ENCODE peak calls at places on chromosomes 5 and 9, in eight cellular contexts. One of them, this sample, is unnamed.

GRCh38 chr5:128213340-128213739 is 129.8 kb downstream of the SLC12A2 start:
- DNase-seq in CD8-positive, alpha-beta T cell: no peak
- DNase-seq in AG04449: no peak
- DNase-seq in psoas muscle: no peak
- DNase-seq in tibial artery: no peak
- DNase-seq in IMR-90: peak
- DNase-seq in H1: peak
- DNase-seq in GM06990: no peak
- DNase-seq in this sample: peak

GRCh38 chr9:20570086-20570485 is 52.2 kb downstream of the MLLT3 start:
- DNase-seq in CD8-positive, alpha-beta T cell: no peak
- DNase-seq in AG04449: no peak
- DNase-seq in psoas muscle: no peak
- DNase-seq in tibial artery: no peak
- DNase-seq in IMR-90: peak
- DNase-seq in H1: no peak
- DNase-seq in GM06990: no peak
- DNase-seq in this sample: no peak

GRCh38 chr5:178818094-178818493 is 41.7 kb upstream of the ZNF354B start:
- DNase-seq in CD8-positive, alpha-beta T cell: no peak
- DNase-seq in AG04449: no peak
- DNase-seq in psoas muscle: no peak
- DNase-seq in tibial artery: no peak
- DNase-seq in IMR-90: no peak
- DNase-seq in H1: no peak
- DNase-seq in GM06990: peak
- DNase-seq in this sample: no peak

GRCh38 chr5:109862301-109862700 is 172.6 kb downstream of the MAN2A1 start:
- DNase-seq in CD8-positive, alpha-beta T cell: no peak
- DNase-seq in AG04449: no peak
- DNase-seq in psoas muscle: no peak
- DNase-seq in tibial artery: no peak
- DNase-seq in IMR-90: no peak
- DNase-seq in H1: no peak
- DNase-seq in GM06990: no peak
- DNase-seq in this sample: no peak

GRCh38 chr9:80649001-80649420 is 1040.3 kb downstream of the TLE1 start:
- DNase-seq in CD8-positive, alpha-beta T cell: no peak
- DNase-seq in AG04449: peak
- DNase-seq in psoas muscle: peak
- DNase-seq in tibial artery: no peak
- DNase-seq in IMR-90: peak
- DNase-seq in H1: no peak
- DNase-seq in GM06990: no peak
- DNase-seq in this sample: no peak

GRCh38 chr5:150562832-150563231 is 54.9 kb downstream of the NDST1 start:
- DNase-seq in CD8-positive, alpha-beta T cell: no peak
- DNase-seq in AG04449: no peak
- DNase-seq in psoas muscle: no peak
- DNase-seq in tibial artery: no peak
- DNase-seq in IMR-90: peak
- DNase-seq in H1: no peak
- DNase-seq in GM06990: no peak
- DNase-seq in this sample: no peak

GRCh38 chr5:54390015-54390414 is 65.5 kb upstream of the HSPB3 start:
- DNase-seq in CD8-positive, alpha-beta T cell: no peak
- DNase-seq in AG04449: peak
- DNase-seq in psoas muscle: no peak
- DNase-seq in tibial artery: no peak
- DNase-seq in IMR-90: peak
- DNase-seq in H1: no peak
- DNase-seq in GM06990: no peak
- DNase-seq in this sample: no peak

GRCh38 chr5:177609076-177610059 is 9.4 kb downstream of the B4GALT7 start:
- DNase-seq in CD8-positive, alpha-beta T cell: no peak
- DNase-seq in AG04449: no peak
- DNase-seq in psoas muscle: no peak
- DNase-seq in tibial artery: no peak
- DNase-seq in IMR-90: no peak
- DNase-seq in H1: no peak
- DNase-seq in GM06990: no peak
- DNase-seq in this sample: no peak

GRCh38 chr5:180353226-180353962 is at the start of gene GFPT2:
- DNase-seq in CD8-positive, alpha-beta T cell: peak
- DNase-seq in AG04449: no peak
- DNase-seq in psoas muscle: peak
- DNase-seq in tibial artery: peak
- DNase-seq in IMR-90: peak
- DNase-seq in H1: peak
- DNase-seq in GM06990: peak
- DNase-seq in this sample: peak

GRCh38 chr5:134738963-134739661 is 764 bp downstream of the CAMLG start:
- DNase-seq in CD8-positive, alpha-beta T cell: peak
- DNase-seq in AG04449: no peak
- DNase-seq in psoas muscle: no peak
- DNase-seq in tibial artery: no peak
- DNase-seq in IMR-90: peak
- DNase-seq in H1: no peak
- DNase-seq in GM06990: peak
- DNase-seq in this sample: peak

GRCh38 chr5:307794-308579 is 13.5 kb upstream of the AHRR start:
- DNase-seq in CD8-positive, alpha-beta T cell: no peak
- DNase-seq in AG04449: no peak
- DNase-seq in psoas muscle: peak
- DNase-seq in tibial artery: no peak
- DNase-seq in IMR-90: no peak
- DNase-seq in H1: no peak
- DNase-seq in GM06990: no peak
- DNase-seq in this sample: no peak

GRCh38 chr5:310516-310915 is 11.0 kb upstream of the AHRR start:
- DNase-seq in CD8-positive, alpha-beta T cell: no peak
- DNase-seq in AG04449: no peak
- DNase-seq in psoas muscle: no peak
- DNase-seq in tibial artery: no peak
- DNase-seq in IMR-90: no peak
- DNase-seq in H1: no peak
- DNase-seq in GM06990: no peak
- DNase-seq in this sample: no peak

GRCh38 chr5:307306-307705 is 14.2 kb upstream of the AHRR start:
- DNase-seq in CD8-positive, alpha-beta T cell: no peak
- DNase-seq in AG04449: no peak
- DNase-seq in psoas muscle: no peak
- DNase-seq in tibial artery: no peak
- DNase-seq in IMR-90: no peak
- DNase-seq in H1: no peak
- DNase-seq in GM06990: no peak
- DNase-seq in this sample: no peak

GRCh38 chr5:310941-311434 is 10.5 kb upstream of the AHRR start:
- DNase-seq in CD8-positive, alpha-beta T cell: no peak
- DNase-seq in AG04449: no peak
- DNase-seq in psoas muscle: peak
- DNase-seq in tibial artery: no peak
- DNase-seq in IMR-90: peak
- DNase-seq in H1: no peak
- DNase-seq in GM06990: no peak
- DNase-seq in this sample: no peak

GRCh38 chr5:308672-309271 is 12.7 kb upstream of the AHRR start:
- DNase-seq in CD8-positive, alpha-beta T cell: no peak
- DNase-seq in AG04449: no peak
- DNase-seq in psoas muscle: peak
- DNase-seq in tibial artery: no peak
- DNase-seq in IMR-90: peak
- DNase-seq in H1: no peak
- DNase-seq in GM06990: no peak
- DNase-seq in this sample: peak
- TF ChIP-seq CTCF in CD8-positive, alpha-beta T cell: no peak
- TF ChIP-seq CTCF in AG04449: peak
- TF ChIP-seq CTCF in psoas muscle: no peak
- TF ChIP-seq CTCF in tibial artery: no peak
- TF ChIP-seq CTCF in IMR-90: peak
- TF ChIP-seq CTCF in H1: no peak
- TF ChIP-seq CTCF in GM06990: no peak
- TF ChIP-seq CTCF in this sample: no peak

GRCh38 chr9:696332-697090 is 145.0 kb upstream of the DMRT1 start:
- DNase-seq in CD8-positive, alpha-beta T cell: no peak
- DNase-seq in AG04449: no peak
- DNase-seq in psoas muscle: peak
- DNase-seq in tibial artery: peak
- DNase-seq in IMR-90: peak
- DNase-seq in H1: no peak
- DNase-seq in GM06990: no peak
- DNase-seq in this sample: no peak
- TF ChIP-seq CTCF in CD8-positive, alpha-beta T cell: no peak
- TF ChIP-seq CTCF in AG04449: peak
- TF ChIP-seq CTCF in psoas muscle: peak
- TF ChIP-seq CTCF in tibial artery: no peak
- TF ChIP-seq CTCF in IMR-90: peak
- TF ChIP-seq CTCF in H1: no peak
- TF ChIP-seq CTCF in GM06990: no peak
- TF ChIP-seq CTCF in this sample: no peak

DNA sequence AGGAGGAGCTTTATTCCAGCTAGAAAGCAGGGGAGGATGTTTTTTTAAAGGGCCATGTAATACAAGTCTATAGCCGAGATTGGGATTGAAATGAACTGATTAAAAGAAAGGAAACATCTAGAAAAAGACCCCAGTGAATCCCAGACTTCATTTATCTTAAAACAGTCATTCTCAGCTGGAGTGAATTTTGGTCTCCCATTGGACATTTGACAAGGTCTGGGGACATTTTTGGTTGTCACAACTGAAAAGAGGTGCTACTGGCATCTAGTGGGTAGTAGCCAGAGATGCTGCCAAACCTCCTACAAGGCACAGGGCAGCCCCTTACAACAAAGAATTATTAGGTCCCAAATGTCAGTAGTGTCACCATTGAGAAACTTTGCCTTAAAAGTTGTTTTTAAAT is 16.3 kb upstream of the SPINK4 start:
- DNase-seq in CD8-positive, alpha-beta T cell: no peak
- DNase-seq in AG04449: no peak
- DNase-seq in psoas muscle: no peak
- DNase-seq in tibial artery: no peak
- DNase-seq in IMR-90: no peak
- DNase-seq in H1: no peak
- DNase-seq in GM06990: no peak
- DNase-seq in this sample: no peak
- TF ChIP-seq CTCF in CD8-positive, alpha-beta T cell: no peak
- TF ChIP-seq CTCF in AG04449: no peak
- TF ChIP-seq CTCF in psoas muscle: no peak
- TF ChIP-seq CTCF in tibial artery: no peak
- TF ChIP-seq CTCF in IMR-90: peak
- TF ChIP-seq CTCF in H1: peak
- TF ChIP-seq CTCF in GM06990: peak
- TF ChIP-seq CTCF in this sample: no peak

DNA sequence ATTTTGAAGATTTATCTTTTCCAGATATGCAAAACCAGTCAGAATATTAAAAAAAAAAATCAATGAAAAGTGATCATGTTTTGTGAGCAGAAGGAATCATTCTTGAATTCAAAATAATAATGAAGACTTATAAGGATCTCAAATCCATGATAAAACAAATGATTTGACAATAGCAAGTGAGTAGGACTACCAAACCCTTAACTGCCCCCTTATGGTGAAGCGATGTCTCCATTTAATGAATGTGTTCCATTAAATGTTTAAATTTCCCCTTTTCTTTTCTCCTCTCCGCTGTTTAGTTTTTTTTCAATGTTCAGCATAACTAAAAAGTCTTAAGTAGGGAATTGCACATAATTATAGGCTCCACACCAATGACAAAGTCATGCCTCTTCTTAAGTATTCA is 12.2 kb upstream of the MARCHF3 start:
- DNase-seq in CD8-positive, alpha-beta T cell: no peak
- DNase-seq in AG04449: no peak
- DNase-seq in psoas muscle: no peak
- DNase-seq in tibial artery: no peak
- DNase-seq in IMR-90: peak
- DNase-seq in H1: no peak
- DNase-seq in GM06990: no peak
- DNase-seq in this sample: no peak
- TF ChIP-seq CTCF in CD8-positive, alpha-beta T cell: no peak
- TF ChIP-seq CTCF in AG04449: no peak
- TF ChIP-seq CTCF in psoas muscle: peak
- TF ChIP-seq CTCF in tibial artery: peak
- TF ChIP-seq CTCF in IMR-90: peak
- TF ChIP-seq CTCF in H1: peak
- TF ChIP-seq CTCF in GM06990: peak
- TF ChIP-seq CTCF in this sample: no peak

GRCh38 chr9:38363589-38363925 is 28.9 kb upstream of the ALDH1B1 start:
- DNase-seq in CD8-positive, alpha-beta T cell: no peak
- DNase-seq in AG04449: no peak
- DNase-seq in psoas muscle: no peak
- DNase-seq in tibial artery: no peak
- DNase-seq in IMR-90: no peak
- DNase-seq in H1: no peak
- DNase-seq in GM06990: no peak
- DNase-seq in this sample: no peak

GRCh38 chr9:38360880-38361836 is 31.3 kb upstream of the ALDH1B1 start:
- DNase-seq in CD8-positive, alpha-beta T cell: no peak
- DNase-seq in AG04449: no peak
- DNase-seq in psoas muscle: no peak
- DNase-seq in tibial artery: peak
- DNase-seq in IMR-90: no peak
- DNase-seq in H1: no peak
- DNase-seq in GM06990: no peak
- DNase-seq in this sample: no peak

GRCh38 chr9:38359689-38360385 is 32.7 kb upstream of the ALDH1B1 start:
- DNase-seq in CD8-positive, alpha-beta T cell: no peak
- DNase-seq in AG04449: no peak
- DNase-seq in psoas muscle: no peak
- DNase-seq in tibial artery: peak
- DNase-seq in IMR-90: no peak
- DNase-seq in H1: no peak
- DNase-seq in GM06990: no peak
- DNase-seq in this sample: no peak

GRCh38 chr9:38359297-38359653 is 33.2 kb upstream of the ALDH1B1 start:
- DNase-seq in CD8-positive, alpha-beta T cell: no peak
- DNase-seq in AG04449: no peak
- DNase-seq in psoas muscle: no peak
- DNase-seq in tibial artery: no peak
- DNase-seq in IMR-90: no peak
- DNase-seq in H1: no peak
- DNase-seq in GM06990: no peak
- DNase-seq in this sample: no peak

DNA sequence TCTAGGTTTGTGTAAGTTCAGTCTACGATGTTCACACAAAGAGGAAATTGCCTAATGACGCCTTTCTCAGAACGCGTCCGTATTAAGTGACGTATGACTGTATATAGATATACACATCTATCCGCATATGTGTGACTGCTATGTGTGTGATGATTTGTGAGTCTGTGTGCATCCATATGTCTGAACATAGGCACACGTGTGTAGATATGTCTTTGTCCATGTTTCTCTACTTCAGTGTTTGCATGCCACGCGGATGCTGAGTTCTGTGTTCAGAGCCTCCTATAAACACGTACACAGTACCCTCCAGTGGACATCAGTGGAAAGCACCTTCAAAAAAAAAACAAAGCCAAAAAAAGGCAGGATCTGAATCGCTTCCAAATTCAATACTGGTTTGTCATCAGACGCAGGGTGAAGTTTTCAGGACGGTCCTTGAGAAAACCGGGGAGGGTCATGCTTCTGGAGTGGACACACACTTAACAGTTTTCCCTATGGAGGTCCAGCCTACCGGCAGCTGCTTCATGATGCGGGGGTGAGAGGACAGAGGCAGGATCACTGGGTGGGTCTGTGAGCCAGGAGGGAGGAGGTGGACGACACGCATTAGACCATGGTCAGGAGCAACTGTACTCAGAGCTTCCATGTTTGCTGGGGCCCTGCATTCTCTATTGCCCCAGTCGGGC is 29.5 kb upstream of the ALDH1B1 start:
- DNase-seq in CD8-positive, alpha-beta T cell: no peak
- DNase-seq in AG04449: no peak
- DNase-seq in psoas muscle: no peak
- DNase-seq in tibial artery: peak
- DNase-seq in IMR-90: peak
- DNase-seq in H1: no peak
- DNase-seq in GM06990: no peak
- DNase-seq in this sample: peak
- TF ChIP-seq CTCF in CD8-positive, alpha-beta T cell: no peak
- TF ChIP-seq CTCF in AG04449: peak
- TF ChIP-seq CTCF in psoas muscle: peak
- TF ChIP-seq CTCF in tibial artery: peak
- TF ChIP-seq CTCF in IMR-90: peak
- TF ChIP-seq CTCF in H1: peak
- TF ChIP-seq CTCF in GM06990: peak
- TF ChIP-seq CTCF in this sample: peak

This sample was measured in GM20000.